ENCODE peak calls at places on chromosomes 13 and 19, in eight cellular contexts. Y is stimulated activated CD8-positive, alpha-beta memory T cell treated with anti-CD3 and anti-CD28 coated beads, Interleukin-7, amount 100 ng/mL, for 1 hour; R is NCI-H1417; J is activated naive CD4-positive, alpha-beta T cell treated with Interleukin-2 at 50 U/mL for 16 hours; S is GDM1; C is CD4-positive, alpha-beta memory T cell; B is right cardiac atrium; T is central memory CD8-positive, alpha-beta T cell. N is an unnamed sample.

GRCh38 chr13:24208314-24208713 is 47.8 kb downstream of the SPATA13 start:
- DNase-seq in Y (no peak), R (no peak), J (no peak), S (no peak), C (no peak), B (no peak), T (no peak), N (peak)

GRCh38 chr13:108915634-108916497 is 286.5 kb downstream of the MYO16 start:
- DNase-seq in Y (peak), R (peak), J (peak), S (peak), C (peak), B (peak), T (no peak), N (peak)

GRCh38 chr19:961866-962620 is 22.1 kb upstream of the WDR18 start:
- DNase-seq in Y (no peak), R (no peak), J (no peak), S (no peak), C (no peak), B (peak), T (no peak), N (peak)

GRCh38 chr19:43526884-43527859 is at the start of gene ETHE1:
- DNase-seq in Y (peak), R (peak), J (peak), S (peak), C (peak), B (peak), T (peak), N (peak)

GRCh38 chr13:19172007-19172646 is 9.5 kb downstream of the TUBA3C start:
- DNase-seq in Y (no peak), R (no peak), J (no peak), S (no peak), C (no peak), B (no peak), T (no peak), N (no peak)

GRCh38 chr19:1258707-1259205 is 10.4 kb downstream of the MIDN start:
- DNase-seq in Y (no peak), R (no peak), J (no peak), S (no peak), C (no peak), B (no peak), T (no peak), N (no peak)

GRCh38 chr19:5157186-5157585 is 183.4 kb downstream of the PTPRS start:
- DNase-seq in Y (no peak), R (no peak), J (no peak), S (no peak), C (no peak), B (no peak), T (no peak), N (no peak)

GRCh38 chr13:30429721-30430694 is 7.7 kb downstream of the UBE2L5 start:
- DNase-seq in Y (no peak), R (no peak), J (peak), S (peak), C (no peak), B (no peak), T (no peak), N (peak)

GRCh38 chr13:58452123-58452623 is 820.6 kb downstream of the PCDH17 start:
- DNase-seq in Y (no peak), R (no peak), J (no peak), S (no peak), C (no peak), B (no peak), T (no peak), N (no peak)

GRCh38 chr19:54480048-54480447 is 7.0 kb upstream of the CDC42EP5 start:
- DNase-seq in Y (no peak), R (no peak), J (no peak), S (no peak), C (no peak), B (no peak), T (no peak), N (no peak)

GRCh38 chr19:39839678-39840327 is 5.8 kb upstream of the DYRK1B start:
- DNase-seq in Y (no peak), R (no peak), J (no peak), S (no peak), C (no peak), B (no peak), T (no peak), N (no peak)